ENCODE peak calls at places on chromosomes 11 and 22, in five cellular contexts. One of them, this sample, is unnamed.

GRCh38 chr11:4991066-4991465 is 3.6 kb upstream of the OR51L1 start:
- DNase-seq in caudate nucleus: no peak
- DNase-seq in lower leg skin: no peak
- DNase-seq in right atrium auricular region: no peak
- DNase-seq in stimulated activated CD8-positive, alpha-beta memory T cell treated with anti-CD3 and anti-CD28 coated beads, Interleukin-4, amount 100 ng/mL, for 48 hours: no peak
- DNase-seq in this sample: no peak

GRCh38 chr22:30241576-30242371 is 4.8 kb downstream of the LIF start:
- DNase-seq in caudate nucleus: no peak
- DNase-seq in lower leg skin: no peak
- DNase-seq in right atrium auricular region: no peak
- DNase-seq in stimulated activated CD8-positive, alpha-beta memory T cell treated with anti-CD3 and anti-CD28 coated beads, Interleukin-4, amount 100 ng/mL, for 48 hours: no peak
- DNase-seq in this sample: no peak

GRCh38 chr11:14299921-14300320 is 59.1 kb downstream of the RRAS2 start:
- DNase-seq in caudate nucleus: no peak
- DNase-seq in lower leg skin: no peak
- DNase-seq in right atrium auricular region: no peak
- DNase-seq in stimulated activated CD8-positive, alpha-beta memory T cell treated with anti-CD3 and anti-CD28 coated beads, Interleukin-4, amount 100 ng/mL, for 48 hours: no peak
- DNase-seq in this sample: no peak

GRCh38 chr11:117096140-117096972 is 1.9 kb downstream of the SIK3 start:
- DNase-seq in caudate nucleus: peak; percentile 60
- DNase-seq in lower leg skin: no peak
- DNase-seq in right atrium auricular region: no peak
- DNase-seq in stimulated activated CD8-positive, alpha-beta memory T cell treated with anti-CD3 and anti-CD28 coated beads, Interleukin-4, amount 100 ng/mL, for 48 hours: peak; percentile 43
- DNase-seq in this sample: no peak

GRCh38 chr22:26161746-26162145 is 7.5 kb upstream of the SEZ6L start:
- DNase-seq in caudate nucleus: no peak
- DNase-seq in lower leg skin: no peak
- DNase-seq in right atrium auricular region: no peak
- DNase-seq in stimulated activated CD8-positive, alpha-beta memory T cell treated with anti-CD3 and anti-CD28 coated beads, Interleukin-4, amount 100 ng/mL, for 48 hours: no peak
- DNase-seq in this sample: no peak

GRCh38 chr22:31247726-31248125 is 35.6 kb downstream of the LIMK2 start:
- DNase-seq in caudate nucleus: no peak
- DNase-seq in lower leg skin: no peak
- DNase-seq in right atrium auricular region: no peak
- DNase-seq in stimulated activated CD8-positive, alpha-beta memory T cell treated with anti-CD3 and anti-CD28 coated beads, Interleukin-4, amount 100 ng/mL, for 48 hours: no peak
- DNase-seq in this sample: no peak

GRCh38 chr22:30021881-30022619 is 58.2 kb upstream of the HORMAD2 start:
- DNase-seq in caudate nucleus: no peak
- DNase-seq in lower leg skin: no peak
- DNase-seq in right atrium auricular region: no peak
- DNase-seq in stimulated activated CD8-positive, alpha-beta memory T cell treated with anti-CD3 and anti-CD28 coated beads, Interleukin-4, amount 100 ng/mL, for 48 hours: no peak
- DNase-seq in this sample: no peak

GRCh38 chr11:17894929-17895658 is 117.8 kb downstream of the SERGEF start:
- DNase-seq in caudate nucleus: peak; percentile 35
- DNase-seq in lower leg skin: no peak
- DNase-seq in right atrium auricular region: no peak
- DNase-seq in stimulated activated CD8-positive, alpha-beta memory T cell treated with anti-CD3 and anti-CD28 coated beads, Interleukin-4, amount 100 ng/mL, for 48 hours: no peak
- DNase-seq in this sample: peak; percentile 27

GRCh38 chr11:67645521-67646457 is 4.7 kb downstream of the ACY3 start:
- DNase-seq in caudate nucleus: no peak
- DNase-seq in lower leg skin: no peak
- DNase-seq in right atrium auricular region: no peak
- DNase-seq in stimulated activated CD8-positive, alpha-beta memory T cell treated with anti-CD3 and anti-CD28 coated beads, Interleukin-4, amount 100 ng/mL, for 48 hours: no peak
- DNase-seq in this sample: no peak

GRCh38 chr22:32534252-32535215 is 59.9 kb downstream of the FBXO7 start:
- DNase-seq in caudate nucleus: no peak
- DNase-seq in lower leg skin: no peak
- DNase-seq in right atrium auricular region: no peak
- DNase-seq in stimulated activated CD8-positive, alpha-beta memory T cell treated with anti-CD3 and anti-CD28 coated beads, Interleukin-4, amount 100 ng/mL, for 48 hours: no peak
- DNase-seq in this sample: no peak

GRCh38 chr22:29704528-29705285 is 15.1 kb upstream of the CABP7 start:
- DNase-seq in caudate nucleus: peak; percentile 72
- DNase-seq in lower leg skin: no peak
- DNase-seq in right atrium auricular region: no peak
- DNase-seq in stimulated activated CD8-positive, alpha-beta memory T cell treated with anti-CD3 and anti-CD28 coated beads, Interleukin-4, amount 100 ng/mL, for 48 hours: no peak
- DNase-seq in this sample: peak; percentile 72

GRCh38 chr11:104534268-104534667 is 364.0 kb downstream of the CASP12 start:
- DNase-seq in caudate nucleus: no peak
- DNase-seq in lower leg skin: no peak
- DNase-seq in right atrium auricular region: no peak
- DNase-seq in stimulated activated CD8-positive, alpha-beta memory T cell treated with anti-CD3 and anti-CD28 coated beads, Interleukin-4, amount 100 ng/mL, for 48 hours: no peak
- DNase-seq in this sample: no peak

This sample was measured in C1 segment of cervical spinal cord.